ENCODE peak calls at places on chromosomes 11 and 22, in five cellular contexts. D, V, M, O and E are unnamed samples. For H3K9me3, the result is how much of the 10 kb centered on the place peaks cover.

GRCh38 chr11:6634534-6634933 is 15.3 kb upstream of the TPP1 start:
- DNase-seq in M (no peak), D (no peak), V (no peak), O (no peak), E (no peak)

GRCh38 chr11:83610996-83611395 is 324.8 kb upstream of the CCDC90B start:
- DNase-seq in M (no peak), V (no peak), O (no peak), D (no peak), E (no peak)

GRCh38 chr22:19941365-19942070 is at the start of the genes COMT and TXNRD2:
- DNase-seq in D (peak), M (peak), O (peak), V (peak), E (peak)

GRCh38 chr11:2443881-2444300 is 423 bp downstream of the TRPM5 start:
- DNase-seq in O (peak), D (no peak), M (no peak), V (no peak), E (no peak)

GRCh38 chr11:2383823-2384722 is 7.0 kb downstream of the CD81 start:
- DNase-seq in D (no peak), M (peak), V (no peak), O (peak), E (no peak)

GRCh38 chr11:125179346-125179745 is 14.8 kb downstream of the PKNOX2 start:
- DNase-seq in O (no peak), D (no peak), M (no peak), V (no peak), E (no peak)

GRCh38 chr11:28606930-28607329 is 498.7 kb downstream of the METTL15 start:
- DNase-seq in O (no peak), M (no peak), D (no peak), V (peak), E (no peak)

GRCh38 chr11:13183094-13183825 is 94.3 kb upstream of the BMAL1 start:
- DNase-seq in M (no peak), O (no peak), D (no peak), V (peak), E (no peak)

GRCh38 chr22:37636186-37636948 is 3.1 kb upstream of the SH3BP1 start:
- DNase-seq in O (peak), V (no peak), D (no peak), M (no peak), E (no peak)

GRCh38 chr22:18156878-18157713 is 7.1 kb downstream of the USP18 start:
- DNase-seq in M (peak), D (peak), V (peak), O (peak), E (peak)

GRCh38 chr11:71995726-71996291 is 2.9 kb upstream of the IL18BP start:
- DNase-seq in V (no peak), M (no peak), O (no peak), D (no peak), E (no peak)

GRCh38 chr11:32830413-32830738 is 649 bp downstream of the PRRG4 start:
- DNase-seq in M (no peak), D (no peak), O (peak), V (peak), E (no peak)

GRCh38 chr22:37326726-37327125 is 44.4 kb downstream of the CYTH4 start:
- DNase-seq in M (no peak), O (peak), D (no peak), V (peak), E (no peak)

GRCh38 chr11:99257131-99257530 is 236.4 kb downstream of the CNTN5 start:
- DNase-seq in M (no peak), D (no peak), V (no peak), O (no peak), E (no peak)

GRCh38 chr22:45680932-45681700 is 9.5 kb downstream of the ATXN10 start:
- DNase-seq in V (peak), M (no peak), O (no peak), D (no peak), E (no peak)

GRCh38 chr11:22730319-22730718 is 63.9 kb downstream of the GAS2 start:
- DNase-seq in V (no peak), M (no peak), D (no peak), O (no peak), E (no peak)

DNA sequence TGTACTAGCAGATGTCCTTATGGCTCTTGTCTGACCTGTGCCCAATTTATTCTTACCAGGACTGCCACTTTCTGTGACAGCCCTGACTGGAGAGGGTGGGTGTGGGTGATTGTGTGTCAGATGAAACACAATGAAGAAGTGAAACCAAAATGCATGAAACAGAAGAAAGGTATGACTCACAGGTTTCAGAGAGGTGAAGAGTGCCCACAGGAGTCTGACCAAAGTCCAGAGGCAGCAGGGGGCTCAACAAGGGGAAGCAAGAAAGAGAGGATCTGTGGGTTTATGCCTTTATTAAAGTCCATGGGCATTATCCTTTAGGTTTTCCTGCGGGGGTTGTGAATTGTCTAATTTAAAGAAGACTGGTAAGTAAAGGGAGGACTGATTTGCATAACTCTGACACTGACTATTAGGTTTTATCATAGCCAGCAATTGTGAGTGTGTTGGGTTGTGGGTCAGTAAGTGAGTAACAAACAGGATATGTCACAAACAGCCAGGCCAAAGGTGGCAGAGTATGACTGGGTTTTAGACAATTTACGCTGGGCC is 3.9 kb upstream of the OR4C6 start:
- DNase-seq in D (no peak), O (no peak), M (no peak), V (no peak), E (no peak)
- H3K9me3 ChIP-seq in D (under half), O (under half), M (under half), V (under half), E (under half)

GRCh38 chr11:3992964-3993363 is 101.6 kb upstream of the RRM1 start:
- DNase-seq in V (no peak), D (no peak), M (no peak), O (no peak), E (no peak)
- H3K9me3 ChIP-seq in V (under half), D (under half), M (under half), O (under half), E (under half)

DNA sequence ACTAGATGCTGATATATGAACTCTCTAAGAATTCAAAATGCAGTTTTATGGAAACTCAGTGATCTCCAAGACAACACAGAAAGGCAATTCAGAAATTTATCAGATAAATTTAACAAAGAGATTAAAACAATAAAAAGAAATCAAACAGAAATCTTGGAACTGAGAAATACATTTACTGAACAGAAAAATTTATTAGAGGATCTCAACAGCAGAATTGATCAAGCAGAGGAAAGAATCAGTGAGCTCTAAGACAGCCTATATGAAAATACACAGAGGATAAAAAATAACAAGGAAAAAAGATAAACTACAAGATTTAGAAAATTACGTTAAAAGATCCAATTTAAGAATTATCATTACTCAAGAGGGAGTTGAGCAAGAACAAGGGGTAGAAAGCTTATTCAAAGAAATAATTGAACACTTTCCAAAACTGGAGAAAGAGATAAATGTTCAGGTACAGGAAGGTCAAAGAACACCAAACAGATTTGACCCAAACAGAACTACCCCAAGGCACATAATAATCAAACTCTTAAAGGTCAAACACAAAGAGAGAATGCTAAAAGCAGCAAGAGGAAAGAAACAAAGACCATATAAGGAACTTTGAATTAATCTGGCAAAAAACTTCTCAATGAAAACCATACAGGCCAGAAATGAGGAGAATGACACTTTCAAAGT is 103.1 kb downstream of the APIP start:
- DNase-seq in V (no peak), M (no peak), D (no peak), O (no peak), E (no peak)
- H3K9me3 ChIP-seq in V (under half), M (under half), D (under half), O (under half), E (under half)

DNA sequence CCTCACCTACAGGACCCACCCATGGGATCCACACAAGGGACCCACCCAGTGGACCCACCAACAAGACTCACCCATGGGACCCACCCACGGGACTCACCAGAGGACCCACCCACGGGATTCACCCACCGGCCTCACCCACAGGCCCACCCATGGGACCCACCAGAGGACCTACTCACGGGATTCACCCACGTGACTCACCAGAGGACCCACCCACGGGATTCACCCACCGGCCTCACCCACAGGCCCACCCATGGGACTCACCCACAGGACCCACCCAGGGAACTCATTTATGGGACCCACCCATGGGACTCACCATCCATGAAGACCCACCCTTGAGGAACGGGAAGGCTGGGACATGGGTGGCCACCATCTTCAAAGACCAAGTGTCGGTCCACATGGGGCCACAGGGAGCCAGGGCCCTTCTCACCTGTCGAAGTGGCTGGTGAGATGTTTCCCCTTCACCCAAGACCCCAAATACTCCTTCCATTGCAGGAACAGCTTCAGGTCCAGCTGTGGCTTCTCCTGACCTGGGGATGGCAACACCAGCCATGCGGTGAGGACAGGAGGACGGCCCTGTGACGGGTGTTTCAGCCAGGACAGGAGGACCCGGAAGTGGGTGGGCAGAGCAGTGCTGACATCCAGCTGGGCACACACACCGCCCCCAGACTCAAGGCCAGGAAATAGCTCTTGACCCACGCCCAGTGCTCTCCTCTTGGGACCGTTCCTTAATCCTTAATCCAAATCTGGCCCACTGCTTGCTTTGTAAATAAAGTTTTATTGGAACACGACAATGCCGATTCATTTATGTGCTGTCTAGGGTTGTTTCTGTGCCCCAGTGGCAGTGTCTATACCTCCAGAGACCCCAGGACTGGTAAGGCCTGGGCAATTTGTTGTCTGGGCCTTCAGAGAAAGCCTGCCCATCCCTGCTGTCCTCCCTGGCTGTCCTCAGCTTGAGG is 1005.1 kb downstream of the BRD1 start:
- DNase-seq in V (no peak), D (no peak), M (no peak), O (no peak), E (no peak)
- H3K9me3 ChIP-seq in V (under half), D (under half), M (under half), O (under half), E (under half)

DNA sequence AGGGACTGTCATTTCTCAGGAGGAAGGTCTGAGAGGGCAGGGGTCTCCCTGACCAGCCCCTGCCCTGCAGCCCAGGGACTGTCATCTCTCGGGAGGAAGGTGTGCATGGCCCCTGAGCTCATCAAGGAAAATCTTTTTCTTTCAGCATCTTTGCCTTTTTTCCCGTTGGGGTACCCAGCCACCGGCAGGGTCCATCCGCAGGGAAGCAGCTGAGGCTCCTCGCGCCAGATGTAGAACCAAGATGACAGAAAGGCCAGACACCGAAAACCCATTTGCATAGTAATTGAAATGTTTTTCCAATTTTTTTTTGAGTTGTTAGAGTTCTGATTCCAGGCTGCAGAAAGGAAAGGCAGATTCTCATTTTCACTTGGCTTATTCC is 613.9 kb downstream of the TBC1D22A start:
- DNase-seq in V (no peak), O (no peak), M (no peak), D (peak), E (no peak)
- H3K9me3 ChIP-seq in V (under half), O (under half), M (under half), D (under half), E (under half)

GRCh38 chr11:38266691-38267090 is 1668.7 kb upstream of the RAG2 start:
- DNase-seq in O (no peak), V (no peak), M (no peak), D (no peak), E (no peak)
- H3K9me3 ChIP-seq in O (under half), V (under half), M (under half), D (under half), E (under half)

GRCh38 chr22:48099671-48100070 is 1337.2 kb downstream of the TBC1D22A start:
- DNase-seq in D (peak), O (no peak), M (no peak), V (no peak), E (no peak)

GRCh38 chr22:48097723-48098122 is 1335.3 kb downstream of the TBC1D22A start:
- DNase-seq in O (no peak), D (peak), V (no peak), M (no peak), E (no peak)

GRCh38 chr22:48098243-48098935 is 1335.9 kb downstream of the TBC1D22A start:
- DNase-seq in M (no peak), O (no peak), V (no peak), D (no peak), E (no peak)

GRCh38 chr22:48099251-48099650 is 1336.8 kb downstream of the TBC1D22A start:
- DNase-seq in M (no peak), O (no peak), D (peak), V (no peak), E (no peak)

GRCh38 chr22:48098936-48099245 is 1336.4 kb downstream of the TBC1D22A start:
- DNase-seq in M (no peak), D (peak), O (no peak), V (no peak), E (no peak)
- H3K9me3 ChIP-seq in M (under half), D (under half), O (under half), V (under half), E (under half)

DNA sequence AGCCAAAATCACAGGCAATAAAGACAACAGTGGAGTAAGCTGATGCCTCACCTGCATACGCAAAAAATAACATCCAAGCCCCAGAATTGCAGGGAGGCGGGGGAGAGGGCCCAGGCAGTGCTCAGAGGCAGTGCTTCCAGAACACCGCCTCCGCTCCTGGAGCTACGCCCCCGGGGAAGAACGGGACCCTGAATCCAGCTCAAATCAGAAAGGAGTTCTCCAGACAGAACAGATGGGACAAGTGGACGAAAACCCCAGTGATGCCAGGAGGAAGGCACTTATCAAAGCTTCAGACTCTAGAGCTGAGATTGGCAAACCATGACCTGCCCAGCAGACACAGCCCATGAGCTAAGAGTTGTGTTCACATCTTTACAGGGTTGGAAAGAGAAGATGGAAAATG is 683.9 kb downstream of the TBC1D22A start:
- DNase-seq in M (no peak), D (peak), V (no peak), O (no peak), E (no peak)
- H3K9me3 ChIP-seq in M (under half), D (under half), V (under half), O (under half), E (under half)